ENCODE peak calls at places on chromosomes 7 and 10, in five cellular contexts. Z, J, F, N and D are unnamed samples.

GRCh38 chr7:37452346-37452745 is 3.7 kb upstream of the ELMO1 start:
- DNase-seq in F (no peak), J (no peak), Z (no peak), N (no peak), D (no peak)

GRCh38 chr7:133020501-133020900 is 61.4 kb downstream of the CHCHD3 start:
- DNase-seq in N (no peak), J (no peak), Z (no peak), F (no peak), D (no peak)

GRCh38 chr7:107993879-107994278 is 9.1 kb downstream of the LAMB1 start:
- DNase-seq in F (no peak), N (no peak), J (no peak), Z (no peak), D (no peak)

GRCh38 chr7:16051561-16052280 is 365.2 kb upstream of the MEOX2 start:
- DNase-seq in N (no peak), J (no peak), F (no peak), Z (no peak), D (no peak)

GRCh38 chr7:134931487-134931886 is 54.8 kb upstream of the AGBL3 start:
- DNase-seq in N (no peak), Z (no peak), F (no peak), J (peak), D (no peak)

GRCh38 chr7:3991771-3992231 is 690.3 kb upstream of the FOXK1 start:
- DNase-seq in Z (no peak), J (no peak), N (no peak), F (no peak), D (no peak)

GRCh38 chr10:105718207-105718995 is 1077.3 kb downstream of the SORCS3 start:
- DNase-seq in N (no peak), Z (no peak), J (no peak), F (no peak), D (no peak)

GRCh38 chr10:90930070-90930837 is 9.4 kb upstream of the ANKRD1 start:
- DNase-seq in Z (no peak), N (peak), J (no peak), F (no peak), D (no peak)

GRCh38 chr10:11261687-11262086 is 244.0 kb downstream of the CELF2 start:
- DNase-seq in F (no peak), J (no peak), Z (no peak), N (no peak), D (no peak)

GRCh38 chr10:117900280-117900679 is 146.5 kb downstream of the RAB11FIP2 start:
- DNase-seq in F (no peak), Z (no peak), J (no peak), N (no peak), D (no peak)

GRCh38 chr10:68153473-68154210 is 44.4 kb downstream of the MYPN start:
- DNase-seq in N (peak), Z (no peak), J (no peak), F (peak), D (peak)

GRCh38 chr7:12089951-12090756 is 120.9 kb upstream of the TMEM106B start:
- DNase-seq in Z (no peak), J (no peak), N (no peak), F (no peak), D (no peak)

GRCh38 chr10:14611971-14612693 is 162.6 kb downstream of the FAM107B start:
- DNase-seq in F (no peak), Z (peak), J (no peak), N (peak), D (no peak)

GRCh38 chr7:1270181-1270580 is 37.5 kb downstream of the UNCX start:
- DNase-seq in J (no peak), Z (no peak), F (no peak), N (no peak), D (no peak)

GRCh38 chr7:26638140-26638539 is 226.2 kb downstream of the SKAP2 start:
- DNase-seq in J (no peak), F (no peak), Z (no peak), N (no peak), D (no peak)
- H3K4me3 ChIP-seq in J (no peak), F (no peak), Z (no peak), N (no peak), D (no peak)

GRCh38 chr7:21426958-21427860 is 674 bp upstream of the SP4 start:
- DNase-seq in N (peak), F (peak), J (peak), Z (peak), D (peak)
- TF ChIP-seq POLR2A in N (peak), F (peak), J (peak), Z (peak), D (no peak)

GRCh38 chr7:142372727-142373126 is 114.9 kb upstream of the PRSS58 start:
- DNase-seq in Z (no peak), F (no peak), N (no peak), J (no peak), D (no peak)

GRCh38 chr7:142377567-142377966 is 119.7 kb upstream of the PRSS58 start:
- DNase-seq in J (no peak), F (no peak), N (no peak), Z (no peak), D (no peak)

GRCh38 chr7:142379445-142379844 is 121.6 kb upstream of the PRSS58 start:
- DNase-seq in Z (no peak), J (no peak), N (no peak), F (no peak), D (no peak)

GRCh38 chr7:142376356-142376997 is 118.6 kb upstream of the PRSS58 start:
- DNase-seq in F (no peak), Z (no peak), N (no peak), J (no peak), D (peak)

GRCh38 chr7:142375710-142376313 is 118.0 kb upstream of the PRSS58 start:
- DNase-seq in Z (no peak), N (no peak), F (peak), J (no peak), D (no peak)
- TF ChIP-seq CTCF in Z (no peak), N (no peak), F (peak), J (no peak), D (no peak)

DNA sequence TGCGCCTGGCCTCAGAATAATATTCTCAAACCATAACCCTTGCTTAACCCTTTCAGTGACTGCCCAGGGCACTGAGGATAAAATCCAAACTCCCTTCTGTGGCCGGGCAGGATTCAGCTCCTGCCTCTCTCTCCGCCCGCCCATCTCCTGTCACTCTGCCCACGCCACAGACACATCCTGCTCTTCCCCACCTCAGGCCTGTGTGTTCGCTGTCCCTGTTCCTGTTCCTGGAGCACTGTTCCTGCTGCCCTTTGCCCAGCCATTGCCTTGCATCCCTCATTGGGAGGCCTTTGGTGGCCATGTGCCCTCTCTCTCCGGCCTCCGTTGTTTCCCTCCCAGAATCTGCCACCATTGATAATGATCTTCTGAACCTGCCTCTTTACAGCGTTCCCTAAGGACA is 108.8 kb downstream of the SH3PXD2A start:
- DNase-seq in N (no peak), Z (no peak), F (no peak), J (no peak), D (no peak)
- H3K4me3 ChIP-seq in N (no peak), Z (no peak), F (no peak), J (no peak), D (no peak)

GRCh38 chr10:133245439-133246235 is 8.0 kb downstream of the VENTX start:
- DNase-seq in F (no peak), Z (no peak), J (peak), N (no peak), D (no peak)
- TF ChIP-seq POLR2A in F (no peak), Z (no peak), J (no peak), N (no peak), D (no peak)

GRCh38 chr10:77334501-77334900 is 303.1 kb downstream of the KCNMA1 start:
- DNase-seq in N (no peak), F (no peak), J (no peak), Z (no peak), D (no peak)
- TF ChIP-seq CTCF in N (no peak), F (no peak), J (no peak), Z (no peak), D (no peak)

GRCh38 chr10:34739915-34740314 is 75.2 kb downstream of the PARD3 start:
- DNase-seq in N (no peak), Z (peak), J (peak), F (peak), D (no peak)

GRCh38 chr10:34737772-34738169 is 77.3 kb downstream of the PARD3 start:
- DNase-seq in J (no peak), N (no peak), Z (no peak), F (no peak), D (no peak)

GRCh38 chr10:34736976-34737771 is 77.9 kb downstream of the PARD3 start:
- DNase-seq in F (no peak), J (no peak), N (no peak), Z (no peak), D (no peak)

GRCh38 chr10:34742456-34742855 is 72.6 kb downstream of the PARD3 start:
- DNase-seq in F (no peak), J (no peak), N (no peak), Z (no peak), D (no peak)

GRCh38 chr10:34740321-34740720 is 74.8 kb downstream of the PARD3 start:
- DNase-seq in F (no peak), Z (no peak), J (no peak), N (no peak), D (no peak)
- H3K4me3 ChIP-seq in F (no peak), Z (no peak), J (no peak), N (no peak), D (no peak)